ENCODE peak calls at places on chromosome 9, in nine cellular contexts. A is HCT116, B is stomach, W is transverse colon, O is esophagus muscularis mucosa, L is suprapubic skin, U is endothelial cell of umbilical vein, X is K562, J is sigmoid colon. E is an unnamed sample.
A peak's percentile ranks its signal among the peaks of the same experiment; 100 is the strongest.

GRCh38 chr9:72390896-72391295 is 25.9 kb upstream of the ZFAND5 start:
- DNase-seq in B (no peak), A (no peak), X (no peak), L (no peak), O (no peak), U (no peak), J (no peak), W (no peak), E (no peak)

GRCh38 chr9:72415163-72415562 is 50.2 kb upstream of the ZFAND5 start:
- DNase-seq in U (no peak), B (no peak), W (no peak), A (no peak), L (no peak), X (no peak), J (no peak), O (no peak), E (no peak)

GRCh38 chr9:116910201-116910600 is 223.1 kb downstream of the TRIM32 start:
- DNase-seq in X (no peak), O (no peak), W (no peak), L (no peak), B (no peak), U (no peak), A (no peak), J (no peak), E (no peak)

GRCh38 chr9:125142560-125143376 is 560 bp downstream of the SCAI start:
- DNase-seq in J (peak; percentile 66), B (no peak), W (peak; percentile 11), A (no peak), U (peak; percentile 19), X (no peak), O (no peak), L (peak; percentile 65), E (peak; percentile 85)

GRCh38 chr9:752201-752600 is 89.3 kb upstream of the DMRT1 start:
- DNase-seq in X (no peak), J (no peak), B (no peak), O (no peak), W (no peak), U (peak; percentile 82), A (no peak), L (no peak), E (no peak)

GRCh38 chr9:109251080-109251775 is 69.6 kb downstream of the EPB41L4B start:
- DNase-seq in L (no peak), X (peak; percentile 28), U (peak; percentile 92), O (no peak), A (no peak), B (peak; percentile 82), J (no peak), W (peak; percentile 70), E (no peak)

GRCh38 chr9:19239955-19240354 is 9.5 kb downstream of the DENND4C start:
- DNase-seq in W (no peak), L (no peak), B (no peak), J (no peak), U (no peak), O (no peak), X (no peak), A (no peak), E (no peak)

GRCh38 chr9:79581794-79582193 is 10.0 kb downstream of the TLE4 start:
- DNase-seq in O (no peak), X (peak; percentile 7), J (no peak), W (no peak), U (peak; percentile 76), A (no peak), L (no peak), B (no peak), E (no peak)

GRCh38 chr9:89304479-89305188 is 6.4 kb upstream of the CKS2 start:
- DNase-seq in U (no peak), B (no peak), O (no peak), X (no peak), J (no peak), W (no peak), L (no peak), A (no peak), E (no peak)

GRCh38 chr9:108412755-108413154 is 443.0 kb downstream of the ACTL7B start:
- DNase-seq in U (no peak), L (no peak), W (no peak), J (no peak), O (no peak), A (no peak), X (peak; percentile 14), B (no peak), E (no peak)

DNA sequence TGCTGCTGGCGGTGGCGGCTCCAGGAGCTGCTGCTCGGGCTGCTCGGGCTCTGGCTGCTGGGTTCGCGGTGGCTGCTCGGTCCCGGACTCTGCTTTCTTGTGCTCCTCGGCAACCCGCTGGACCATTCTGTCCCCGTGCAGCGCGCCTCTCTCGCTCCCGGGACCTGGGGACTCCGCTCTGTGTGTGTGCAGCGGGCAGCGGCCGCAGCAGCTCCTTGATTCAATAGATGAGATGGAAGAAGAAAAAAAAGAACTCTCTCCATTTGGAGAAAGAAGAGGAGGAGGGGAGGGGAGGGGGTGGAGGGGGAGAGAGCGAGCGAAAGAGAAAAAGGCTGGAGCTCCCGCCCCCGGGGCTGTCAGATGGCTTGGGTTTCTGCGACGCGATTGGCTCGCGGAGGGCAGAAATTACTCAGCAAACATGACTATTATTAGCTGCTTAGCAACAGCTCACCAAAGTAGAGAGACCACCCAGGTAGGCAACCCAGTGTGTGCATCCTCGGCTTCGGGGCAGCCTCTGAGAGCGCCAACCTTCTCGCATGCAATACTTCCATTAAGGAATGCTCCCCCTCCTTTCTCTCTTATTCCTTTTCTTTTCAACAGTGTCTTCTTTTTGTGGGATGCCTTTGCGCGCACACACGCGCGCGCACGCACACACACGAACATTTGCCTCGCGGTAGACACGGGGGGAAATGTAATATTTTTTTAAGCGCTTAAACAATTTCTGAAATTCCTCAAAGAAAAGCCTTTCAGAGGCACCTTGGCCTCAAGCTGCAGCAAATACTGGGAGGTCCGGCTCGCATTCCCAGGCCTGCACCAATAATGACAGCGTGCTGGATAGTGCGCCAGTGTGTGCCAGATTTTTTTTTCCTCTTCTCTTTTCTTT is 7.6 kb downstream of the PTCH1 start:
- DNase-seq in J (peak; percentile 94), X (peak; percentile 90), O (no peak), W (peak; percentile 85), L (peak; percentile 90), A (peak; percentile 69), U (peak; percentile 88), B (peak; percentile 81), E (peak; percentile 88)
- TF ChIP-seq POLR2AphosphoS5 in J (no peak), X (no peak), O (peak; percentile 45), W (peak; percentile 39), L (peak; percentile 9), A (peak; percentile 67), U (no peak), B (no peak), E (peak; percentile 46)

DNA sequence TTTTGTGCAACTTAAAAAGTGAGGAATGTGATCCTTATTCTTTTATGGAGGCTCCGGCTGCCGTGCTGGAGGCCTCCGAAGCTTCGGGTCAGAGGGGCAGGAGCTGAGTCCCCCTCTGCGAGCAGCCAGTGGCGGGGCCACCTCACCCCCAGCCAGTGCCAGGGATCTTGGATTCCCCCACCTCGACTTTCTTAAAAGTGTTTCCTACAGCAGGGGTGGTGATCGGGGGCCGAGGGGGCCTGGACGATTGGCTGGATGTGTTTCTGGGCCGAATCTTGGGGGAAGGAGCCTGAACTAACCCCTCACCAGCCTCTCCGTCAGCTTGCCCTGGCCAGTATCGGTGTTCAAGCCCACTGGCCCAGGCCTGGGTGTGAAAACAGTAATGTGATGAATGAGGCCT is 92.2 kb upstream of the LMX1B start:
- DNase-seq in B (no peak), J (no peak), A (no peak), U (no peak), L (no peak), O (no peak), W (no peak), X (no peak), E (peak; percentile 44)
- H3K4me1 ChIP-seq in B (peaks cover 21% of the 10 kb centered on the region), J (peaks cover 12% of the 10 kb centered on the region), A (peaks cover 10% of the 10 kb centered on the region), U (peaks cover 5% of the 10 kb centered on the region), L (peaks cover 30% of the 10 kb centered on the region), O (peaks cover 29% of the 10 kb centered on the region), W (peaks cover 4% of the 10 kb centered on the region), X (no peaks in the 10 kb centered on the region), E (peaks cover 73% of the 10 kb centered on the region)

GRCh38 chr9:131288217-131288616 is 1.3 kb upstream of the PLPP7 start:
- DNase-seq in A (no peak), O (no peak), L (no peak), B (no peak), W (no peak), U (no peak), X (no peak), J (no peak), E (no peak)

GRCh38 chr9:131290039-131290766 is 680 bp downstream of the PLPP7 start:
- DNase-seq in B (no peak), U (no peak), J (no peak), X (no peak), L (no peak), A (no peak), W (no peak), O (no peak), E (no peak)

GRCh38 chr9:131290767-131291370 is 1.3 kb downstream of the PLPP7 start:
- DNase-seq in X (no peak), W (no peak), A (no peak), J (no peak), O (no peak), B (no peak), L (no peak), U (no peak), E (no peak)

GRCh38 chr9:131287366-131287765 is 2.2 kb upstream of the PLPP7 start:
- DNase-seq in L (no peak), J (no peak), O (no peak), A (no peak), W (no peak), X (no peak), B (no peak), U (no peak), E (no peak)

DNA sequence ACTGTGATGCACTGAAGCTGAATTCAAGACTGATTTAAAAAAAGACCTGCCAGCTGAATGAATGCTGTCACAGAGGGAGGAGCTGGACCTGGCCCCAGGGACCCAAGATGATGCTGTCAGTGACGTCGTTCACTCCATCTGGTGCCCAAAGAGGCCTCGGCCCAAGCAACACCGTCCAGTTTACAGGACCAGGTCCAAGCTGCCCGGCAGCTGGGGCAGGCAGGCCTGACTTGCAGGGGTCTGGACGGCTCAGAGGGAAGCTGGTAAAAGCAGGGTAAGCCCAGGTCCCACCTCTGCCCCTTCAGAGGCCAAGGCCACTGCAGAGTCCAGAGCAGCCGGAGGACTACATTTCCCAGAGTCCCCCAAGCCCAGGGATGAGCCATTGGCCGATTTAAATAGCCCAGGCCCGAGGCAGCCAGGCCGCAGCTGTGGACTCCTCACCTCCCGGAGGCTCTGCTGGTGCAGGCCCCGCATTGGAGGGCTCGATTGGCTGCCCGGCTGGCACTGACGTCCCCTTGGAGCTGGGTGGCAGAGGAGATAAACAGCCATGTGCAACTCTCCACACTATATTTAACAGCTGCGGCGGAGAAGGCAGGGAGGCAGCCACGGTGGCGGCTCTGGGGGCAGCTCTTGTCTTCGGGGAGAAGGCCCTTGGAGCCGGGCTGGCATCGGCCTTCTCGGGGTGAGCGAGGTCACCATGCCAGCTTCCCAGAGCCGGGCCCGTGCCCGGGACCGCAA is at the start of gene PLPP7:
- DNase-seq in L (no peak), U (peak; percentile 15), J (peak; percentile 89), X (peak; percentile 60), W (peak; percentile 44), A (no peak), O (no peak), B (no peak), E (no peak)
- TF ChIP-seq POLR2A in L (no peak), U (no peak), J (no peak), X (no peak), W (no peak), A (no peak), O (no peak), B (no peak), E (no peak)

DNA sequence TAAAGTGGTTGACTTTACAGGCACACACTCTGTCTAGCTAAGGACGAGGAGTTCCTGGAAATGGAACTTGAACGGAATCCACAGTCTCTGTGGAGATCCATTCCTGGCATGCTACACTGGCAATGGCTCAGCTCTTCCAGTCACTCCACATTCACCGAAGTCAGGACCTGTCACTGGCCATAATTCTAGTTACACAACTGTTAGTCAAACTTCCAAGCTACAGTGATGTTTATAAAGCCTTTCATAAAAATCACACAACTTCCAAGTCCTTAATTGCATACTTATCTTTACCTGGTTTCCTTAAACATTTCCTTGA is 15.7 kb downstream of the CDC14B start:
- DNase-seq in L (no peak), W (no peak), B (no peak), U (no peak), O (no peak), A (no peak), X (no peak), J (peak; percentile 75), E (no peak)
- TF ChIP-seq POLR2AphosphoS5 in L (peak; percentile 69), W (peak; percentile 63), B (no peak), U (no peak), O (peak; percentile 58), A (no peak), X (no peak), J (peak; percentile 54), E (no peak)

E was measured in spleen.